ENCODE peak calls at places on chromosome 2, in five cellular contexts. S is PC-9, G is RWPE1, H is HCEC 1CT, D is HTR-8/SVneo. M is an unnamed sample.

GRCh38 chr2:109223490-109223889 is 94.5 kb downstream of the SH3RF3 start:
- DNase-seq in S (no peak), G (no peak), H (no peak), D (no peak), M (no peak)

GRCh38 chr2:178197791-178198190 is 3.5 kb downstream of the OSBPL6 start:
- DNase-seq in S (no peak), G (no peak), H (no peak), D (no peak), M (no peak)

GRCh38 chr2:158788951-158789350 is 6.2 kb upstream of the DAPL1 start:
- DNase-seq in S (no peak), G (no peak), H (no peak), D (no peak), M (no peak)

GRCh38 chr2:73952499-73953446 is 26.1 kb downstream of the DGUOK start:
- DNase-seq in S (no peak), G (no peak), H (peak), D (no peak), M (peak)

GRCh38 chr2:190693533-190694226 is 44.8 kb downstream of the NAB1 start:
- DNase-seq in S (no peak), G (no peak), H (no peak), D (no peak), M (no peak)

GRCh38 chr2:122960727-122961641 is 1064.1 kb upstream of the CNTNAP5 start:
- DNase-seq in S (no peak), G (peak), H (peak), D (no peak), M (peak)

GRCh38 chr2:203149194-203149593 is 89.6 kb upstream of the CYP20A1 start:
- DNase-seq in S (no peak), G (no peak), H (no peak), D (no peak), M (no peak)

GRCh38 chr2:187434342-187434785 is 13.7 kb downstream of the CALCRL start:
- DNase-seq in S (no peak), G (no peak), H (peak), D (no peak), M (no peak)

GRCh38 chr2:70104231-70105111 is 17.2 kb downstream of the PCBP1 start:
- DNase-seq in S (no peak), G (no peak), H (peak), D (peak), M (no peak)

GRCh38 chr2:233700028-233700635 is 7.4 kb downstream of the UGT1A6 start:
- DNase-seq in S (peak), G (no peak), H (no peak), D (no peak), M (peak)

GRCh38 chr2:117856415-117857210 is 42.1 kb downstream of the DDX18 start:
- DNase-seq in S (peak), G (peak), H (peak), D (peak), M (no peak)

GRCh38 chr2:109162999-109163398 is 34.0 kb downstream of the SH3RF3 start:
- DNase-seq in S (no peak), G (no peak), H (no peak), D (no peak), M (no peak)

GRCh38 chr2:190270298-190270697 is 49.3 kb downstream of the HIBCH start:
- DNase-seq in S (no peak), G (no peak), H (peak), D (no peak), M (no peak)

GRCh38 chr2:101114815-101115214 is 36.4 kb downstream of the TBC1D8 start:
- DNase-seq in S (no peak), G (no peak), H (no peak), D (no peak), M (no peak)

GRCh38 chr2:125696573-125696972 is 959.4 kb upstream of the GYPC start:
- DNase-seq in S (no peak), G (no peak), H (no peak), D (no peak), M (peak)

GRCh38 chr2:168448980-168449379 is 7.1 kb upstream of the CERS6 start:
- DNase-seq in S (no peak), G (no peak), H (no peak), D (no peak), M (no peak)

GRCh38 chr2:241193276-241193675 is 4.8 kb downstream of the ANO7 start:
- DNase-seq in S (no peak), G (no peak), H (no peak), D (no peak), M (no peak)

GRCh38 chr2:240991378-240992263 is 6.8 kb upstream of the SNED1 start:
- DNase-seq in S (peak), G (peak), H (peak), D (peak), M (peak)

GRCh38 chr2:168583710-168584521 is 127.8 kb downstream of the CERS6 start:
- DNase-seq in S (no peak), G (peak), H (peak), D (no peak), M (peak)

GRCh38 chr2:220855296-220855695 is 716.8 kb downstream of the EPHA4 start:
- DNase-seq in S (no peak), G (peak), H (no peak), D (no peak), M (no peak)

GRCh38 chr2:120850551-120850950 is 114.9 kb downstream of the GLI2 start:
- DNase-seq in S (no peak), G (no peak), H (no peak), D (no peak), M (no peak)

GRCh38 chr2:236674238-236674637 is 104.6 kb downstream of the ACKR3 start:
- DNase-seq in S (no peak), G (no peak), H (no peak), D (no peak), M (no peak)

GRCh38 chr2:216348909-216349308 is 23.4 kb downstream of the MARCHF4 start:
- DNase-seq in S (no peak), G (peak), H (peak), D (no peak), M (no peak)

GRCh38 chr2:45391866-45392265 is 219.2 kb downstream of the SRBD1 start:
- DNase-seq in S (no peak), G (no peak), H (peak), D (no peak), M (no peak)

GRCh38 chr2:55232084-55232862 is at the start of the genes CLHC1 and RPS27A:
- DNase-seq in S (peak), G (peak), H (peak), D (peak), M (peak)

GRCh38 chr2:239001794-239002193 is 153.9 kb downstream of the TWIST2 start:
- DNase-seq in S (no peak), G (no peak), H (no peak), D (no peak), M (no peak)

GRCh38 chr2:237888389-237888788 is 29.0 kb downstream of the RAMP1 start:
- DNase-seq in S (no peak), G (no peak), H (peak), D (no peak), M (peak)

GRCh38 chr2:172101707-172102158 is 967 bp downstream of the DLX2 start:
- DNase-seq in S (no peak), G (no peak), H (no peak), D (no peak), M (no peak)

GRCh38 chr2:121004950-121005349 is 269.3 kb downstream of the GLI2 start:
- DNase-seq in S (no peak), G (peak), H (no peak), D (no peak), M (peak)

GRCh38 chr2:208545398-208546042 is 138.9 kb downstream of the PTH2R start:
- DNase-seq in S (no peak), G (no peak), H (no peak), D (no peak), M (no peak)

GRCh38 chr2:154599189-154599588 is 99.3 kb upstream of the KCNJ3 start:
- DNase-seq in S (no peak), G (no peak), H (no peak), D (no peak), M (no peak)

GRCh38 chr2:234490239-234491074 is 6.4 kb downstream of the ARL4C start:
- DNase-seq in S (no peak), G (no peak), H (no peak), D (no peak), M (no peak)

GRCh38 chr2:42369551-42370229 is 8.7 kb upstream of the COX7A2L start:
- DNase-seq in S (no peak), G (no peak), H (no peak), D (no peak), M (no peak)

GRCh38 chr2:150080115-150080514 is 407.4 kb downstream of the RND3 start:
- DNase-seq in S (no peak), G (no peak), H (peak), D (no peak), M (no peak)

GRCh38 chr2:152548111-152548875 is 169.0 kb downstream of the PRPF40A start:
- DNase-seq in S (no peak), G (no peak), H (peak), D (no peak), M (no peak)

GRCh38 chr2:24625728-24626484 is 134.9 kb downstream of the NCOA1 start:
- DNase-seq in S (no peak), G (no peak), H (no peak), D (no peak), M (peak)

M was measured in trophoblast cell.